ENCODE peak calls at places on chromosome 14, in seven cellular contexts. X is fibroblast of lung, K is OCI-LY7, V is osteoblast, I is neural progenitor cell, T is GM23248, A is SK-N-SH. D is an unnamed sample.

GRCh38 chr14:65604946-65605345 is 192.4 kb downstream of the FUT8 start:
- DNase-seq in A (no peak), T (peak; percentile 11), I (no peak), X (no peak), V (no peak), K (no peak), D (peak; percentile 15)

GRCh38 chr14:81209187-81209836 is 11.4 kb downstream of the GTF2A1 start:
- DNase-seq in A (no peak), K (peak; percentile 50), I (no peak), V (no peak), T (no peak), X (no peak), D (no peak)

GRCh38 chr14:95275507-95275906 is 44.2 kb downstream of the CLMN start:
- DNase-seq in K (no peak), X (no peak), T (no peak), A (no peak), I (no peak), V (no peak), D (no peak)

GRCh38 chr14:24095196-24096068 is 1.3 kb downstream of the PCK2 start:
- DNase-seq in V (peak; percentile 84), X (no peak), T (peak; percentile 77), A (peak; percentile 78), K (peak; percentile 66), I (peak; percentile 61), D (peak; percentile 21)

GRCh38 chr14:105411017-105411941 is 8.3 kb upstream of the MTA1 start:
- DNase-seq in X (peak; percentile 44), A (peak; percentile 95), I (peak; percentile 70), K (no peak), V (peak; percentile 99), T (peak; percentile 79), D (peak; percentile 24)

GRCh38 chr14:90287791-90288190 is 31.4 kb downstream of the PSMC1 start:
- DNase-seq in I (no peak), X (no peak), A (no peak), K (no peak), T (no peak), V (no peak), D (no peak)

GRCh38 chr14:101947904-101948665 is 16.3 kb upstream of the DYNC1H1 start:
- DNase-seq in I (peak; percentile 100), V (peak; percentile 99), A (peak; percentile 97), T (peak; percentile 100), X (peak; percentile 100), K (peak; percentile 100), D (peak; percentile 100)

GRCh38 chr14:96746101-96746500 is 51.1 kb upstream of the VRK1 start:
- DNase-seq in A (no peak), X (no peak), I (no peak), T (no peak), K (no peak), V (no peak), D (peak; percentile 3)

GRCh38 chr14:68785817-68786490 is 6.9 kb downstream of the ZFP36L1 start:
- DNase-seq in X (peak; percentile 75), I (no peak), A (no peak), T (peak; percentile 76), K (no peak), V (peak; percentile 53), D (peak; percentile 23)

GRCh38 chr14:95503365-95504134 is 12.9 kb downstream of the SYNE3 start:
- DNase-seq in X (no peak), T (no peak), I (no peak), K (no peak), A (no peak), V (no peak), D (no peak)

GRCh38 chr14:22892488-22892887 is 9.5 kb downstream of the REM2 start:
- DNase-seq in I (no peak), T (no peak), A (no peak), X (no peak), V (peak; percentile 23), K (no peak), D (no peak)

GRCh38 chr14:41285193-41285748 is 321.4 kb upstream of the LRFN5 start:
- DNase-seq in T (peak; percentile 30), X (peak; percentile 19), A (no peak), K (peak; percentile 12), I (peak; percentile 60), V (no peak), D (no peak)

GRCh38 chr14:101120636-101121398 is 217.3 kb upstream of the RTL1 start:
- DNase-seq in T (no peak), K (peak; percentile 4), A (peak; percentile 27), V (peak; percentile 65), I (no peak), X (peak; percentile 20), D (no peak)

GRCh38 chr14:100584056-100585031 is 2.9 kb downstream of the BEGAIN start:
- DNase-seq in V (peak; percentile 87), X (no peak), I (no peak), K (no peak), T (no peak), A (no peak), D (no peak)

GRCh38 chr14:101957406-101958234 is 6.8 kb upstream of the DYNC1H1 start:
- DNase-seq in T (no peak), V (no peak), A (no peak), I (no peak), K (no peak), X (no peak), D (no peak)

GRCh38 chr14:36105401-36105800 is 71.1 kb downstream of the PTCSC3 start:
- DNase-seq in A (no peak), X (no peak), T (peak; percentile 8), V (no peak), I (peak; percentile 75), K (no peak), D (no peak)

GRCh38 chr14:74035556-74035955 is 16.4 kb downstream of the BBOF1 start:
- DNase-seq in V (peak; percentile 10), A (no peak), K (no peak), T (peak; percentile 66), I (no peak), X (peak; percentile 66), D (no peak)

GRCh38 chr14:73833530-73834257 is 17.9 kb upstream of the PTGR2 start:
- DNase-seq in X (peak; percentile 80), A (no peak), T (peak; percentile 78), V (peak; percentile 58), I (peak; percentile 23), K (no peak), D (no peak)

GRCh38 chr14:24429395-24430142 is at the start of the genes CBLN3 and KHNYN:
- DNase-seq in A (peak; percentile 96), T (peak; percentile 99), I (peak; percentile 89), K (peak; percentile 90), V (peak; percentile 99), X (peak; percentile 93), D (peak; percentile 88)

GRCh38 chr14:73741876-73742519 is 27.8 kb upstream of the PNMA1 start:
- DNase-seq in X (no peak), T (peak; percentile 37), A (peak; percentile 44), I (no peak), V (peak; percentile 68), K (peak; percentile 11), D (peak; percentile 41)

DNA sequence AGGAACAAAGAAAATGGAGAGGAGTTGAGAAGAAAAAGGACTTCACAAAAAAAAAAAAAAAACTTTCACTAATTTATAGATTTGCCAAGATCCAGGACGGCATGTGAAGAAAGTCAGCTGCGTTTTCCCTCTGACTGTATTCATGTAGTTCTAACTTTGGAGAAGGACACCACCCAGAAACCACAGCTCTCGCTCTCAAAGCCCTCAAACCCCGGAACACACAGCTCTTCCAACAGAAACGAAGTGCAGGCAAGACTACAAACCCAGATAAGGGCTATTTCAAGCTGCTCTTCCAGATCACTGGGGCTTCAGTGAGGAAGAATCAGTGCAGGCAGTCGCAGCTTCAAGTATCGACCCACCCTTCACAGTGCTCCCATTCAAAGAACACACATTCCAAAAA is 13.2 kb downstream of the KCNH5 start:
- DNase-seq in K (no peak), V (no peak), I (no peak), T (no peak), X (peak; percentile 20), A (no peak), D (no peak)
- H2AFZ ChIP-seq in K (no peak overlapping the region), V (no peak overlapping the region), I (peak overlapping the region; percentile 18), T (no peak overlapping the region), X (peak overlapping the region; percentile 40), A (no peak overlapping the region), D (no peak overlapping the region)

GRCh38 chr14:98207466-98207865 is 1064.5 kb downstream of the BCL11B start:
- DNase-seq in K (no peak), A (no peak), X (no peak), I (no peak), T (no peak), V (no peak), D (no peak)
- H2AFZ ChIP-seq in K (no peak overlapping the region), A (no peak overlapping the region), X (no peak overlapping the region), I (no peak overlapping the region), T (no peak overlapping the region), V (no peak overlapping the region), D (no peak overlapping the region)

GRCh38 chr14:61614693-61615092 is 80.6 kb upstream of the HIF1A start:
- DNase-seq in I (no peak), K (no peak), X (no peak), T (no peak), A (no peak), V (no peak), D (no peak)
- H2AFZ ChIP-seq in I (no peak overlapping the region), K (no peak overlapping the region), X (no peak overlapping the region), T (no peak overlapping the region), A (no peak overlapping the region), V (no peak overlapping the region), D (no peak overlapping the region)

DNA sequence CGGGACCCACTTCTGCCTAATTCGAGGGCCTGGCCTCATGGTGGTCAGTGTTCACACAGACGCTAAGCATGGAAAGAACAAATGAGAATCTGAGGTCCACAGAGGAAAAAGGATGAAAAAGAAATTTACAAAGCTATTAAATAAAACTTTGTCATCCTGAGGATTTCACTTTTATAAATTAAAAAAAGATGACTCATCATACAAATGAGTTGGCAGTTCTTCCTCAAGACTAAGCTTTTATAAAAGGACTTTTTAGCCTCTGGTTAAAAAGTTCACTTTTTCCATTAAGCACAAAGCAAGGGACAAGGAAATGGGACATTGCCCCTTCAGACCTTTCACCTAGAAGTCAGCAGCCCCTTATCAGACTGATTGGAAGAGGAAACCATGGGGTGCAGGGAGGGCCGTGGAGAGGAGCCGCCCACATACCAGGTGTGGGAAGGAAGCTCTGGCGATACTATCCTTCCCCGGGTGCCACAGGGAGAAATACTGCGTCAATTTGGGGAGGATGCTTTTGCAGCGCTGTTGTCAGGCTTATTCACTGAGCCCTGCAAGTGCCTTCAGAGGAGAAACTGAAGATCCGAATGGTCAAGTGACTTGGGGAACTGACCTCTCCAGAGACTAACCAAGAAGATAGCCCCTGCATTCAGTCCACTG is 175.9 kb downstream of the EGLN3 start:
- DNase-seq in A (no peak), K (no peak), V (no peak), I (no peak), T (peak; percentile 56), X (peak; percentile 47), D (peak; percentile 16)
- H2AFZ ChIP-seq in A (no peak overlapping the region), K (no peak overlapping the region), V (no peak overlapping the region), I (no peak overlapping the region), T (no peak overlapping the region), X (no peak overlapping the region), D (no peak overlapping the region)

D was measured in endothelial cell of umbilical vein.